ENCODE peak calls at places on chromosomes 16 and 17, in ten cellular contexts. P is transverse colon, L is endothelial cell of umbilical vein, W is HepG2, D is breast epithelium, E is HL-60, Q is K562, H is SK-N-SH, V is upper lobe of left lung, G is GM23338. O is an unnamed sample.

GRCh38 chr16:10838611-10839270 is 20.1 kb upstream of the TVP23A start:
- DNase-seq in G (no peak), L (no peak), V (no peak), Q (no peak), H (no peak), P (no peak), W (no peak), E (no peak), D (no peak), O (no peak)

GRCh38 chr17:43367588-43368242 is 31.1 kb upstream of the ARL4D start:
- DNase-seq in D (no peak), G (peak; percentile 68), V (no peak), H (peak; percentile 67), P (no peak), L (no peak), Q (peak; percentile 27), W (peak; percentile 91), E (peak; percentile 68), O (no peak)

GRCh38 chr17:27315322-27315721 is 21.4 kb downstream of the WSB1 start:
- DNase-seq in H (no peak), Q (no peak), G (no peak), P (peak; percentile 80), W (no peak), E (no peak), L (no peak), D (peak; percentile 64), V (peak; percentile 89), O (peak; percentile 77)

GRCh38 chr17:56141046-56141839 is 12.0 kb upstream of the ANKFN1 start:
- DNase-seq in P (no peak), W (no peak), D (no peak), V (no peak), L (no peak), E (no peak), G (no peak), Q (no peak), H (no peak), O (no peak)

GRCh38 chr16:12719972-12720371 is 83.7 kb downstream of the CPPED1 start:
- DNase-seq in D (no peak), P (no peak), V (no peak), W (no peak), G (no peak), E (no peak), L (no peak), Q (no peak), H (no peak), O (no peak)

GRCh38 chr17:57911834-57912673 is 43.2 kb downstream of the CUEDC1 start:
- DNase-seq in W (peak; percentile 86), H (no peak), V (peak; percentile 89), E (no peak), G (peak; percentile 41), P (peak; percentile 92), L (peak; percentile 89), D (peak; percentile 97), Q (no peak), O (peak; percentile 96)

GRCh38 chr16:79751785-79752184 is 151.2 kb upstream of the MAF start:
- DNase-seq in H (no peak), L (no peak), Q (no peak), E (no peak), W (no peak), P (peak; percentile 24), D (no peak), V (no peak), G (no peak), O (peak; percentile 73)

GRCh38 chr16:86404678-86405077 is 105.6 kb upstream of the FOXF1 start:
- DNase-seq in P (no peak), L (no peak), Q (no peak), H (no peak), D (no peak), W (no peak), G (no peak), V (no peak), E (no peak), O (no peak)

GRCh38 chr16:73735018-73735417 is 561.6 kb upstream of the PSMD7 start:
- DNase-seq in Q (no peak), W (peak; percentile 8), G (no peak), E (no peak), H (no peak), V (no peak), P (no peak), L (no peak), D (no peak), O (no peak)

GRCh38 chr16:81560979-81561657 is 116.5 kb downstream of the CMIP start:
- DNase-seq in V (no peak), G (no peak), Q (no peak), L (no peak), E (no peak), H (no peak), D (no peak), W (no peak), P (no peak), O (no peak)

GRCh38 chr17:57075193-57075592 is 9.9 kb upstream of the AKAP1 start:
- DNase-seq in H (no peak), V (no peak), D (no peak), P (no peak), Q (no peak), E (no peak), G (no peak), L (no peak), W (no peak), O (no peak)

GRCh38 chr17:36705651-36706436 is 104.5 kb downstream of the MRM1 start:
- DNase-seq in W (peak; percentile 18), D (no peak), G (peak; percentile 85), E (no peak), H (peak; percentile 86), V (peak; percentile 37), L (peak; percentile 10), Q (peak; percentile 73), P (peak; percentile 55), O (no peak)

GRCh38 chr16:70715860-70716357 is 30.1 kb upstream of the MTSS2 start:
- DNase-seq in W (no peak), D (no peak), P (no peak), H (peak; percentile 64), V (no peak), Q (no peak), G (no peak), L (no peak), E (no peak), O (no peak)

GRCh38 chr16:3696425-3697218 is 20.7 kb downstream of the TRAP1 start:
- DNase-seq in W (peak; percentile 68), V (no peak), G (no peak), E (no peak), H (no peak), P (no peak), D (no peak), L (no peak), Q (peak; percentile 72), O (peak; percentile 69)

GRCh38 chr17:60604686-60605334 is 4.8 kb downstream of the PPM1D start:
- DNase-seq in G (no peak), V (no peak), P (no peak), E (no peak), Q (no peak), W (no peak), H (no peak), L (peak; percentile 56), D (no peak), O (no peak)
- TF ChIP-seq POLR2AphosphoS5 in G (no peak), V (no peak), P (no peak), E (no peak), Q (no peak), W (no peak), H (no peak), L (no peak), D (no peak), O (no peak)

GRCh38 chr17:48162305-48162934 is 54.9 kb downstream of the SNX11 start:
- DNase-seq in Q (no peak), P (no peak), D (no peak), H (no peak), L (no peak), G (no peak), W (no peak), E (no peak), V (no peak), O (no peak)

GRCh38 chr17:48162946-48163506 is 55.5 kb downstream of the SNX11 start:
- DNase-seq in L (no peak), Q (no peak), G (no peak), H (no peak), V (no peak), D (no peak), W (peak; percentile 56), P (peak; percentile 11), E (no peak), O (no peak)

GRCh38 chr17:48161127-48161905 is 53.8 kb downstream of the SNX11 start:
- DNase-seq in G (no peak), W (no peak), L (no peak), E (no peak), H (no peak), Q (no peak), P (no peak), V (no peak), D (no peak), O (no peak)

GRCh38 chr17:48160177-48160967 is 52.8 kb downstream of the SNX11 start:
- DNase-seq in H (no peak), W (no peak), G (peak; percentile 96), Q (no peak), P (peak; percentile 33), V (no peak), L (no peak), E (no peak), D (no peak), O (no peak)

GRCh38 chr17:48163809-48164208 is 56.2 kb downstream of the SNX11 start:
- DNase-seq in Q (no peak), E (no peak), W (no peak), H (no peak), G (no peak), L (no peak), V (no peak), P (no peak), D (no peak), O (no peak)
- TF ChIP-seq CTCF in Q (no peak), E (no peak), W (no peak), H (peak; percentile 21), G (no peak), L (no peak), V (no peak), P (no peak), D (no peak), O (no peak)

GRCh38 chr17:7858487-7858832 is 657 bp downstream of the CYB5D1 start:
- DNase-seq in Q (peak; percentile 43), L (peak; percentile 61), H (no peak), P (peak; percentile 53), E (no peak), D (no peak), V (peak; percentile 28), G (peak; percentile 89), W (peak; percentile 52), O (no peak)
- H3K27ac ChIP-seq in Q (peak overlapping the region; percentile 94), L (peak overlapping the region; percentile 96), H (peak overlapping the region; percentile 93), P (peak overlapping the region; percentile 90), E (peak overlapping the region; percentile 94), D (peak overlapping the region; percentile 97), V (peak overlapping the region; percentile 90), G (no peak overlapping the region), W (peak overlapping the region; percentile 94), O (peak overlapping the region; percentile 92)

GRCh38 chr16:75233611-75233938 is 14.8 kb downstream of the CTRB1 start:
- DNase-seq in Q (no peak), D (no peak), L (no peak), G (no peak), W (no peak), E (no peak), H (no peak), P (no peak), V (no peak), O (no peak)
- TF ChIP-seq POLR2AphosphoS5 in Q (no peak), D (no peak), L (no peak), G (no peak), W (no peak), E (no peak), H (no peak), P (no peak), V (no peak), O (no peak)

O was measured in prostate gland.